ENCODE peak calls at places on chromosome 21, in eight cellular contexts. A is suprapubic skin, J is GM23338, C is HL-60, U is HepG2, P is stomach, R is breast epithelium, D is GM12878. M is an unnamed sample.

GRCh38 chr21:26374817-26375216 is 198.3 kb downstream of the CYYR1 start:
- DNase-seq in D (no peak), A (no peak), P (no peak), C (no peak), J (no peak), U (no peak), R (no peak), M (no peak)

GRCh38 chr21:42299324-42300044 is 15.7 kb downstream of the TFF3 start:
- DNase-seq in P (no peak), D (no peak), R (peak; percentile 54), C (peak; percentile 44), J (no peak), A (peak; percentile 56), U (no peak), M (no peak)

GRCh38 chr21:19855522-19855921 is 1142.7 kb upstream of the NCAM2 start:
- DNase-seq in D (no peak), R (no peak), U (no peak), P (no peak), C (no peak), A (no peak), J (no peak), M (no peak)

GRCh38 chr21:41451753-41452676 is 26.0 kb downstream of the MX1 start:
- DNase-seq in C (no peak), U (no peak), P (peak; percentile 67), J (no peak), R (no peak), D (no peak), A (peak; percentile 26), M (no peak)

GRCh38 chr21:43361493-43362296 is 65.2 kb downstream of the SIK1 start:
- DNase-seq in P (no peak), C (no peak), R (peak; percentile 89), J (peak; percentile 25), A (no peak), D (peak; percentile 73), U (no peak), M (no peak)

GRCh38 chr21:25179116-25179515 is 428.2 kb downstream of the MRPL39 start:
- DNase-seq in P (no peak), C (peak; percentile 81), R (no peak), A (no peak), J (no peak), D (no peak), U (no peak), M (peak; percentile 26)

GRCh38 chr21:41521489-41522027 is 13.6 kb upstream of the TMPRSS2 start:
- DNase-seq in U (no peak), R (no peak), D (no peak), P (peak; percentile 47), J (no peak), C (no peak), A (no peak), M (no peak)

GRCh38 chr21:15766952-15767603 is 37.3 kb downstream of the USP25 start:
- DNase-seq in J (no peak), D (no peak), A (no peak), P (no peak), R (no peak), U (no peak), C (no peak), M (no peak)

GRCh38 chr21:34875830-34876229 is 173.3 kb downstream of the RUNX1 start:
- DNase-seq in R (no peak), C (no peak), P (no peak), A (no peak), J (no peak), D (no peak), U (no peak), M (no peak)

GRCh38 chr21:28633803-28634572 is 358.7 kb downstream of the LTN1 start:
- DNase-seq in P (no peak), U (no peak), J (no peak), D (no peak), C (no peak), R (no peak), A (no peak), M (no peak)

GRCh38 chr21:45309069-45309521 is 21.4 kb upstream of the POFUT2 start:
- DNase-seq in U (peak; percentile 69), C (peak; percentile 62), A (peak; percentile 76), P (peak; percentile 47), D (no peak), J (peak; percentile 91), R (no peak), M (no peak)
- H3K4me3 ChIP-seq in U (peak overlapping the region; percentile 60), C (no peak overlapping the region), A (no peak overlapping the region), P (no peak overlapping the region), D (no peak overlapping the region), J (no peak overlapping the region), R (no peak overlapping the region), M (no peak overlapping the region)

GRCh38 chr21:33550772-33551660 is 8.2 kb downstream of the SON start:
- DNase-seq in C (no peak), U (no peak), J (no peak), D (no peak), A (no peak), R (no peak), P (no peak), M (no peak)

GRCh38 chr21:33551664-33552063 is 8.8 kb downstream of the SON start:
- DNase-seq in A (no peak), J (no peak), U (no peak), R (no peak), P (no peak), C (no peak), D (no peak), M (no peak)

GRCh38 chr21:33554236-33554981 is 11.6 kb downstream of the SON start:
- DNase-seq in J (no peak), D (no peak), C (no peak), A (no peak), P (no peak), R (no peak), U (no peak), M (no peak)

GRCh38 chr21:33552999-33553598 is 10.3 kb downstream of the SON start:
- DNase-seq in R (no peak), J (no peak), C (no peak), D (no peak), U (no peak), A (no peak), P (no peak), M (no peak)

DNA sequence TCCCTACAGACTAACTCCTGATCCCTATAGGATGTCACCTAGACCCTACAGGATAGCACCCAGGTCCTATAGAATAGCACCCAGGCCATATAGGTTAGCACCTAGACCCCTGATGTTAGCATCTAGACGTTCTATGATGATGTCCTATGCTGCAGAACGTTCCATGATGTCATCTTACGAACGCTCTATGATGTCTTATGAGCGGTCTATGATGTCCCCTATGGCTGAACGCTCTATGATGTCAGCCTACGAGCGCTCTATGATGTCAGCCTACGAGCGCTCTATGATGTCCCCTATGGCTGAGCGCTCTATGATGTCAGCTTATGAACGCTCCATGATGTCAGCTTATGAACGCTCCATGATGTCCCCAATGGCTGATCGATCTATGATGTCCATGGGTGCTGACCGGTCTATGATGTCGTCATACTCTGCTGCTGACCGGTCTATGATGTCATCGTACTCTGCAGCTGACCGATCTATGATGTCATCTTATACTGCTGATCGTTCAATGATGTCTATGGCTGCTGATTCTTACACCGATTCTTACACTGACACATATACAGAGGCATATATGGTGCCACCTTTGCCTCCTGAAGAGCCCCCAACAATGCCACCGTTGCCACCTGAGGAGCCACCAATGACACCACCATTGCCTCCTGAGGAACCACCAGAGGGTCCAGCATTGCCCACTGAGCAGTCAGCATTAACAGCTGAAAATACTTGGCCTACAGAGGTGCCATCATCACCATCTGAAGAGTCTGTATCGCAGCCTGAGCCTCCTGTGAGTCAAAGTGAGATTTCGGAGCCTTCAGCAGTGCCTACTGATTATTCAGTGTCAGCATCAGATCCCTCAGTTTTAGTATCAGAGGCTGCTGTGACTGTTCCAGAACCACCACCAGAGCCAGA is 9.5 kb downstream of the SON start:
- DNase-seq in U (no peak), R (no peak), J (no peak), D (no peak), C (no peak), P (no peak), A (no peak), M (no peak)
- TF ChIP-seq POLR2AphosphoS5 in U (no peak), R (no peak), J (no peak), D (peak; percentile 81), C (peak; percentile 45), P (no peak), A (no peak), M (no peak)

GRCh38 chr21:36433011-36433709 is 46.8 kb downstream of the CLDN14 start:
- DNase-seq in D (no peak), A (no peak), R (no peak), C (no peak), U (no peak), J (no peak), P (no peak), M (no peak)
- H3K4me3 ChIP-seq in D (no peak overlapping the region), A (no peak overlapping the region), R (no peak overlapping the region), C (no peak overlapping the region), U (no peak overlapping the region), J (no peak overlapping the region), P (no peak overlapping the region), M (no peak overlapping the region)

GRCh38 chr21:38819051-38819718 is 13.5 kb downstream of the ETS2 start:
- DNase-seq in C (no peak), U (no peak), P (no peak), A (no peak), R (no peak), D (no peak), J (no peak), M (no peak)
- TF ChIP-seq POLR2AphosphoS5 in C (no peak), U (no peak), P (no peak), A (no peak), R (no peak), D (no peak), J (no peak), M (no peak)

DNA sequence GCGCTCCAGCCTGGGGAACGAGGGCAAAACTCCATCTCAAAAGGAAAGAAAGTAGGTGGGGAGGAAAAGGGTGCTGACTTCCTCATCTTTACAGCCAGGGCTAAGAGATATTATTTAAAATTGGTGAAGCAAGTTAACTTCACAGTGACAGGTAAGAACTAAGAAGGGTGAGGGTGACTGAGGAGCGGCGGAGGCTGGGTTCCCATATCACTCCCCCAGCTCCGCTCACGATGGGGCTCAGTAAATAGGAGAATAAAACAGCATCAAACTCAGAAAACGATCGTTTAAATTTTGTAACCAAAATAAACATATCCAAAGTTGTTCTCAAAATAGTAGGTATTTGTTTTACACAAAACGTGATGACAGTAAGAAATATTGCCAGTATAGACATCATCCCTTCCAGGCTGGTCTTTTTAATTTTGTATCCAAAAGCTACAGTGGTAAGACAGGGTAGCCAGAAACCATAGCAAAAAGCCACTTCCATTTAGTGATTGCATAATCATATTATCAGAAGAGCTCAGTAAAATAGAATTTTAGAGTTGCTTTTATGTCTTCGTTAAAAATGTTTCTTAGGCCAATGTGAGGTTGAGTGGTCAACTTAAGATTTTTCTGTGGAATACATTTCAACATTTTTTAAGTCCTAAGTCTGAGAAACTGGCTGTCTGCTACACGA is 26.2 kb upstream of the ADARB1 start:
- DNase-seq in J (no peak), A (no peak), R (no peak), U (no peak), P (no peak), D (no peak), C (no peak), M (no peak)
- H3K4me3 ChIP-seq in J (no peak overlapping the region), A (no peak overlapping the region), R (no peak overlapping the region), U (no peak overlapping the region), P (no peak overlapping the region), D (no peak overlapping the region), C (no peak overlapping the region), M (no peak overlapping the region)